ENCODE peak calls at places on chromosome 18, in five cellular contexts. C is tibial artery, A is ovary, Q is HEK293T, V is AG04450. X is an unnamed sample.

GRCh38 chr18:48412339-48412929 is 3.3 kb upstream of the ZBTB7C start:
- DNase-seq in Q (peak), A (no peak), V (no peak), C (no peak), X (no peak)

GRCh38 chr18:7898181-7898580 is 331.1 kb downstream of the PTPRM start:
- DNase-seq in A (no peak), C (no peak), V (no peak), Q (no peak), X (no peak)

GRCh38 chr18:48326901-48327675 is 82.1 kb downstream of the ZBTB7C start:
- DNase-seq in V (no peak), A (no peak), Q (no peak), C (peak), X (no peak)

GRCh38 chr18:71322201-71322600 is 1033.4 kb downstream of the SOCS6 start:
- DNase-seq in V (no peak), A (no peak), C (no peak), Q (no peak), X (no peak)

GRCh38 chr18:62658028-62658427 is 57.3 kb upstream of the PHLPP1 start:
- DNase-seq in V (no peak), A (no peak), Q (no peak), C (no peak), X (no peak)

GRCh38 chr18:40346146-40346545 is 1608.9 kb upstream of the PIK3C3 start:
- DNase-seq in V (no peak), A (no peak), Q (no peak), C (no peak), X (no peak)

GRCh38 chr18:35672897-35673296 is 91.4 kb downstream of the GALNT1 start:
- DNase-seq in Q (no peak), C (no peak), V (peak), A (no peak), X (no peak)

GRCh38 chr18:28584726-28585125 is 407.8 kb upstream of the CDH2 start:
- DNase-seq in V (no peak), A (no peak), C (no peak), Q (peak), X (peak)

GRCh38 chr18:25827961-25828561 is 262.4 kb downstream of the SS18 start:
- DNase-seq in V (no peak), C (no peak), Q (no peak), A (no peak), X (no peak)

GRCh38 chr18:45449761-45450227 is 165.5 kb upstream of the SLC14A2 start:
- DNase-seq in A (peak), Q (no peak), C (peak), V (no peak), X (no peak)

GRCh38 chr18:59881728-59882685 is 17.8 kb upstream of the PMAIP1 start:
- DNase-seq in V (no peak), C (no peak), A (no peak), Q (no peak), X (no peak)

GRCh38 chr18:50820901-50821520 is 1.2 kb upstream of the MRO start:
- DNase-seq in Q (no peak), V (no peak), C (no peak), A (no peak), X (no peak)

GRCh38 chr18:10946058-10946457 is 203.3 kb downstream of the PIEZO2 start:
- DNase-seq in C (no peak), A (no peak), Q (no peak), V (no peak), X (no peak)

GRCh38 chr18:4058179-4058578 is 396.9 kb downstream of the DLGAP1 start:
- DNase-seq in A (no peak), V (no peak), C (no peak), Q (no peak), X (no peak)

GRCh38 chr18:43486462-43486861 is 209.2 kb upstream of the SYT4 start:
- DNase-seq in Q (no peak), V (no peak), C (no peak), A (no peak), X (no peak)

GRCh38 chr18:8800445-8800844 is 95.1 kb downstream of the MTCL1 start:
- DNase-seq in A (peak), Q (no peak), C (no peak), V (peak), X (peak)

GRCh38 chr18:76491436-76491800 is 3.6 kb downstream of the ZNF516 start:
- DNase-seq in V (no peak), Q (peak), C (peak), A (peak), X (no peak)

GRCh38 chr18:77071711-77072292 is 60.8 kb downstream of the MBP start:
- DNase-seq in V (peak), Q (no peak), A (no peak), C (no peak), X (peak)

X was measured in AG04449.